ENCODE peak calls at places on chromosomes 1 and 21, in nine cellular contexts. One of them, this sample, is unnamed.

GRCh38 chr1:51518730-51519047 is 377 bp downstream of the EPS15 start:
- DNase-seq in heart left ventricle: peak
- DNase-seq in H1: peak
- DNase-seq in GM06990: no peak
- DNase-seq in kidney epithelial cell: no peak
- DNase-seq in AG04450: no peak
- DNase-seq in neural progenitor cell: no peak
- DNase-seq in psoas muscle: peak
- DNase-seq in hepatocyte: peak
- DNase-seq in this sample: peak

GRCh38 chr1:110490791-110491451 is 28.1 kb downstream of the KCNA10 start:
- DNase-seq in heart left ventricle: no peak
- DNase-seq in H1: no peak
- DNase-seq in GM06990: no peak
- DNase-seq in kidney epithelial cell: no peak
- DNase-seq in AG04450: no peak
- DNase-seq in neural progenitor cell: no peak
- DNase-seq in psoas muscle: no peak
- DNase-seq in hepatocyte: no peak
- DNase-seq in this sample: no peak

GRCh38 chr21:38293113-38293512 is 36.3 kb downstream of the KCNJ15 start:
- DNase-seq in heart left ventricle: no peak
- DNase-seq in H1: no peak
- DNase-seq in GM06990: no peak
- DNase-seq in kidney epithelial cell: no peak
- DNase-seq in AG04450: no peak
- DNase-seq in neural progenitor cell: no peak
- DNase-seq in psoas muscle: no peak
- DNase-seq in hepatocyte: no peak
- DNase-seq in this sample: no peak

GRCh38 chr1:36182734-36183133 is 26.8 kb downstream of the MAP7D1 start:
- DNase-seq in heart left ventricle: no peak
- DNase-seq in H1: no peak
- DNase-seq in GM06990: no peak
- DNase-seq in kidney epithelial cell: no peak
- DNase-seq in AG04450: no peak
- DNase-seq in neural progenitor cell: peak
- DNase-seq in psoas muscle: no peak
- DNase-seq in hepatocyte: no peak
- DNase-seq in this sample: no peak

GRCh38 chr1:32757213-32757895 is 54.8 kb upstream of the SYNC start:
- DNase-seq in heart left ventricle: no peak
- DNase-seq in H1: no peak
- DNase-seq in GM06990: no peak
- DNase-seq in kidney epithelial cell: no peak
- DNase-seq in AG04450: no peak
- DNase-seq in neural progenitor cell: no peak
- DNase-seq in psoas muscle: no peak
- DNase-seq in hepatocyte: peak
- DNase-seq in this sample: no peak

GRCh38 chr1:210582186-210582981 is 253.7 kb downstream of the HHAT start:
- DNase-seq in heart left ventricle: no peak
- DNase-seq in H1: no peak
- DNase-seq in GM06990: no peak
- DNase-seq in kidney epithelial cell: no peak
- DNase-seq in AG04450: no peak
- DNase-seq in neural progenitor cell: no peak
- DNase-seq in psoas muscle: no peak
- DNase-seq in hepatocyte: no peak
- DNase-seq in this sample: no peak

GRCh38 chr1:239736479-239736878 is 350.1 kb downstream of the CHRM3 start:
- DNase-seq in heart left ventricle: no peak
- DNase-seq in H1: no peak
- DNase-seq in GM06990: no peak
- DNase-seq in kidney epithelial cell: no peak
- DNase-seq in AG04450: no peak
- DNase-seq in neural progenitor cell: no peak
- DNase-seq in psoas muscle: no peak
- DNase-seq in hepatocyte: no peak
- DNase-seq in this sample: no peak

GRCh38 chr1:109271458-109271857 is 11.5 kb downstream of the PSRC1 start:
- DNase-seq in heart left ventricle: no peak
- DNase-seq in H1: no peak
- DNase-seq in GM06990: no peak
- DNase-seq in kidney epithelial cell: no peak
- DNase-seq in AG04450: no peak
- DNase-seq in neural progenitor cell: no peak
- DNase-seq in psoas muscle: no peak
- DNase-seq in hepatocyte: no peak
- DNase-seq in this sample: no peak

GRCh38 chr1:2314803-2315710 is 76.3 kb downstream of the MORN1 start:
- DNase-seq in heart left ventricle: peak
- DNase-seq in H1: peak
- DNase-seq in GM06990: peak
- DNase-seq in kidney epithelial cell: no peak
- DNase-seq in AG04450: no peak
- DNase-seq in neural progenitor cell: peak
- DNase-seq in psoas muscle: peak
- DNase-seq in hepatocyte: peak
- DNase-seq in this sample: peak

GRCh38 chr1:119141020-119141424 is 569 bp upstream of the WARS2 start:
- DNase-seq in heart left ventricle: peak
- DNase-seq in H1: peak
- DNase-seq in GM06990: peak
- DNase-seq in kidney epithelial cell: no peak
- DNase-seq in AG04450: no peak
- DNase-seq in neural progenitor cell: peak
- DNase-seq in psoas muscle: peak
- DNase-seq in hepatocyte: peak
- DNase-seq in this sample: no peak
- TF ChIP-seq CTCF in heart left ventricle: no peak
- TF ChIP-seq CTCF in H1: peak
- TF ChIP-seq CTCF in GM06990: peak
- TF ChIP-seq CTCF in kidney epithelial cell: peak
- TF ChIP-seq CTCF in AG04450: peak
- TF ChIP-seq CTCF in neural progenitor cell: peak
- TF ChIP-seq CTCF in psoas muscle: no peak
- TF ChIP-seq CTCF in hepatocyte: peak
- TF ChIP-seq CTCF in this sample: no peak

GRCh38 chr1:9651220-9651564 is 339 bp upstream of the PIK3CD start:
- DNase-seq in heart left ventricle: no peak
- DNase-seq in H1: no peak
- DNase-seq in GM06990: no peak
- DNase-seq in kidney epithelial cell: no peak
- DNase-seq in AG04450: no peak
- DNase-seq in neural progenitor cell: no peak
- DNase-seq in psoas muscle: no peak
- DNase-seq in hepatocyte: no peak
- DNase-seq in this sample: no peak
- H3K4me3 ChIP-seq in heart left ventricle: peak
- H3K4me3 ChIP-seq in H1: peak
- H3K4me3 ChIP-seq in GM06990: peak
- H3K4me3 ChIP-seq in kidney epithelial cell: peak
- H3K4me3 ChIP-seq in AG04450: peak
- H3K4me3 ChIP-seq in neural progenitor cell: peak
- H3K4me3 ChIP-seq in psoas muscle: peak
- H3K4me3 ChIP-seq in hepatocyte: peak
- H3K4me3 ChIP-seq in this sample: peak

GRCh38 chr1:47765742-47766485 is 231.3 kb downstream of the TRABD2B start:
- DNase-seq in heart left ventricle: no peak
- DNase-seq in H1: no peak
- DNase-seq in GM06990: no peak
- DNase-seq in kidney epithelial cell: no peak
- DNase-seq in AG04450: no peak
- DNase-seq in neural progenitor cell: no peak
- DNase-seq in psoas muscle: no peak
- DNase-seq in hepatocyte: no peak
- DNase-seq in this sample: no peak
- TF ChIP-seq CTCF in heart left ventricle: no peak
- TF ChIP-seq CTCF in H1: peak
- TF ChIP-seq CTCF in GM06990: no peak
- TF ChIP-seq CTCF in kidney epithelial cell: no peak
- TF ChIP-seq CTCF in AG04450: no peak
- TF ChIP-seq CTCF in neural progenitor cell: no peak
- TF ChIP-seq CTCF in psoas muscle: no peak
- TF ChIP-seq CTCF in hepatocyte: no peak
- TF ChIP-seq CTCF in this sample: no peak

GRCh38 chr1:61277129-61277801 is 194.9 kb downstream of the NFIA start:
- DNase-seq in heart left ventricle: no peak
- DNase-seq in H1: no peak
- DNase-seq in GM06990: no peak
- DNase-seq in kidney epithelial cell: no peak
- DNase-seq in AG04450: no peak
- DNase-seq in neural progenitor cell: no peak
- DNase-seq in psoas muscle: no peak
- DNase-seq in hepatocyte: no peak
- DNase-seq in this sample: no peak
- H3K4me3 ChIP-seq in heart left ventricle: no peak
- H3K4me3 ChIP-seq in H1: no peak
- H3K4me3 ChIP-seq in GM06990: no peak
- H3K4me3 ChIP-seq in kidney epithelial cell: no peak
- H3K4me3 ChIP-seq in AG04450: no peak
- H3K4me3 ChIP-seq in neural progenitor cell: no peak
- H3K4me3 ChIP-seq in psoas muscle: peak
- H3K4me3 ChIP-seq in hepatocyte: no peak
- H3K4me3 ChIP-seq in this sample: no peak

GRCh38 chr1:63915121-63915520 is 141.3 kb downstream of the ROR1 start:
- DNase-seq in heart left ventricle: no peak
- DNase-seq in H1: no peak
- DNase-seq in GM06990: no peak
- DNase-seq in kidney epithelial cell: no peak
- DNase-seq in AG04450: no peak
- DNase-seq in neural progenitor cell: peak
- DNase-seq in psoas muscle: no peak
- DNase-seq in hepatocyte: no peak
- DNase-seq in this sample: no peak
- TF ChIP-seq CTCF in heart left ventricle: no peak
- TF ChIP-seq CTCF in H1: peak
- TF ChIP-seq CTCF in GM06990: peak
- TF ChIP-seq CTCF in kidney epithelial cell: peak
- TF ChIP-seq CTCF in AG04450: peak
- TF ChIP-seq CTCF in neural progenitor cell: peak
- TF ChIP-seq CTCF in psoas muscle: no peak
- TF ChIP-seq CTCF in hepatocyte: peak
- TF ChIP-seq CTCF in this sample: no peak

DNA sequence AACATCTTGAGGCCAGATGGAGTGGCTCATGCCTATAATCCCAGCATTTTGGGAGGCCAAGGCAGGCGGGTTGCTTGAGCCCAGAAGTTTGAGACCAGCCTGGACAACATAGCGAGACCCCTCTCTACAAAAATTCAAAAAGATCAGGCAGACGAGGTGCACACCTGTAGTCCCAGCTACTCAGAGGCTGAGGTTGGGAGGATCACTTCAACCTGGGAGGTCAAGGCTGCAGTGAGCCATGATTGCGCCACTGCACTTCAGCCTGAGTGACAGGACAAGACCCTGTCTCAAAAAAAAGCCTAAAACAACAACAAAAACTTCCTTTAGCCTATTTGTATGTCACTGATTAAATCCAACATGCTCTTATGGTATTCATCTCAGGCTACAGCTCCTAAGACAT is 6.8 kb upstream of the DOP1B start:
- DNase-seq in heart left ventricle: no peak
- DNase-seq in H1: no peak
- DNase-seq in GM06990: no peak
- DNase-seq in kidney epithelial cell: no peak
- DNase-seq in AG04450: no peak
- DNase-seq in neural progenitor cell: no peak
- DNase-seq in psoas muscle: no peak
- DNase-seq in hepatocyte: no peak
- DNase-seq in this sample: no peak
- H3K4me3 ChIP-seq in heart left ventricle: peak
- H3K4me3 ChIP-seq in H1: no peak
- H3K4me3 ChIP-seq in GM06990: no peak
- H3K4me3 ChIP-seq in kidney epithelial cell: no peak
- H3K4me3 ChIP-seq in AG04450: no peak
- H3K4me3 ChIP-seq in neural progenitor cell: no peak
- H3K4me3 ChIP-seq in psoas muscle: no peak
- H3K4me3 ChIP-seq in hepatocyte: no peak
- H3K4me3 ChIP-seq in this sample: no peak

GRCh38 chr1:115458426-115459114 is 120.5 kb upstream of the NGF start:
- DNase-seq in heart left ventricle: no peak
- DNase-seq in H1: no peak
- DNase-seq in GM06990: no peak
- DNase-seq in kidney epithelial cell: no peak
- DNase-seq in AG04450: no peak
- DNase-seq in neural progenitor cell: no peak
- DNase-seq in psoas muscle: no peak
- DNase-seq in hepatocyte: no peak
- DNase-seq in this sample: no peak

GRCh38 chr1:115462677-115463076 is 124.6 kb upstream of the NGF start:
- DNase-seq in heart left ventricle: no peak
- DNase-seq in H1: no peak
- DNase-seq in GM06990: no peak
- DNase-seq in kidney epithelial cell: no peak
- DNase-seq in AG04450: no peak
- DNase-seq in neural progenitor cell: no peak
- DNase-seq in psoas muscle: no peak
- DNase-seq in hepatocyte: no peak
- DNase-seq in this sample: peak

GRCh38 chr1:115463347-115463746 is 125.3 kb upstream of the NGF start:
- DNase-seq in heart left ventricle: no peak
- DNase-seq in H1: peak
- DNase-seq in GM06990: no peak
- DNase-seq in kidney epithelial cell: no peak
- DNase-seq in AG04450: no peak
- DNase-seq in neural progenitor cell: no peak
- DNase-seq in psoas muscle: no peak
- DNase-seq in hepatocyte: peak
- DNase-seq in this sample: no peak

GRCh38 chr1:115459161-115459560 is 121.1 kb upstream of the NGF start:
- DNase-seq in heart left ventricle: no peak
- DNase-seq in H1: no peak
- DNase-seq in GM06990: no peak
- DNase-seq in kidney epithelial cell: no peak
- DNase-seq in AG04450: no peak
- DNase-seq in neural progenitor cell: no peak
- DNase-seq in psoas muscle: no peak
- DNase-seq in hepatocyte: no peak
- DNase-seq in this sample: no peak

DNA sequence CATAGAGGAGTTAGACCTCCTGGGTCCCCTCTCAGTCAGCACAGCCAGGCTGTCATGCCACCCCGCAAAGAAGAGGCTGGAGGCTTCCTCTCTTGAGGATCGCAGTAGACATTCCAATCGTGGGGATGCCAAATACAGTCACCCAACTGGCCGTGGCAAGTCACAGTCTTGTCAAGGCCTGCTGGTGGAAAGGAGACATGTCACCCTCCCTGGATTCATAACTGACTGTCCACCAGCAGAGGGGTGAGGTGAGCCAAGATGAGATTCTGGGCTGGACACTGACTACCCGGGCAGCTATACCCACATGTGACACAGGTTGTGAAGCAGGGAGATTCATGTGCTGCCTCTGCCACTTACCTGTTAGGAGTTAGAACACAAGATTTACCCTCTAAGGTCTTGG is 123.5 kb upstream of the NGF start:
- DNase-seq in heart left ventricle: no peak
- DNase-seq in H1: no peak
- DNase-seq in GM06990: no peak
- DNase-seq in kidney epithelial cell: no peak
- DNase-seq in AG04450: no peak
- DNase-seq in neural progenitor cell: no peak
- DNase-seq in psoas muscle: no peak
- DNase-seq in hepatocyte: no peak
- DNase-seq in this sample: no peak
- TF ChIP-seq CTCF in heart left ventricle: no peak
- TF ChIP-seq CTCF in H1: peak
- TF ChIP-seq CTCF in GM06990: no peak
- TF ChIP-seq CTCF in kidney epithelial cell: no peak
- TF ChIP-seq CTCF in AG04450: no peak
- TF ChIP-seq CTCF in neural progenitor cell: no peak
- TF ChIP-seq CTCF in psoas muscle: no peak
- TF ChIP-seq CTCF in hepatocyte: no peak
- TF ChIP-seq CTCF in this sample: no peak

This sample was measured in lower leg skin.